ENCODE peak calls at places on chromosome 17, in nine cellular contexts. O, E, F, W, X, U, N, Y and C are unnamed samples.

GRCh38 chr17:49817993-49818392 is 29.5 kb downstream of the KAT7 start:
- DNase-seq in O (no peak), E (no peak), F (no peak), W (no peak), X (no peak), U (no peak), N (no peak), Y (peak; percentile 80), C (no peak)

GRCh38 chr17:80453126-80453979 is 23.1 kb downstream of the NPTX1 start:
- DNase-seq in O (no peak), E (no peak), F (no peak), W (peak; percentile 31), X (no peak), U (no peak), N (no peak), Y (no peak), C (no peak)

GRCh38 chr17:77349976-77350830 is 209.4 kb downstream of the SEC14L1 start:
- DNase-seq in O (no peak), E (no peak), F (no peak), W (peak; percentile 83), X (no peak), U (no peak), N (no peak), Y (no peak), C (no peak)

GRCh38 chr17:71486171-71486740 is 634.6 kb upstream of the SOX9 start:
- DNase-seq in O (no peak), E (no peak), F (no peak), W (peak; percentile 64), X (no peak), U (no peak), N (no peak), Y (no peak), C (no peak)

GRCh38 chr17:1785925-1786324 is 24.1 kb downstream of the SERPINF1 start:
- DNase-seq in O (no peak), E (no peak), F (no peak), W (no peak), X (no peak), U (peak; percentile 44), N (no peak), Y (no peak), C (no peak)

GRCh38 chr17:62869885-62870580 is 61.9 kb upstream of the MARCHF10 start:
- DNase-seq in O (no peak), E (no peak), F (no peak), W (peak; percentile 76), X (peak; percentile 50), U (no peak), N (peak; percentile 93), Y (no peak), C (peak; percentile 15)

GRCh38 chr17:45136846-45137560 is 1.5 kb downstream of the ACBD4 start:
- DNase-seq in O (no peak), E (no peak), F (no peak), W (no peak), X (no peak), U (peak; percentile 44), N (no peak), Y (no peak), C (no peak)

GRCh38 chr17:19262650-19263620 is 25.8 kb downstream of the EPN2 start:
- DNase-seq in O (no peak), E (no peak), F (no peak), W (peak; percentile 54), X (peak; percentile 69), U (no peak), N (no peak), Y (no peak), C (no peak)

GRCh38 chr17:6639651-6640535 is 618 bp downstream of the KIAA0753 start:
- DNase-seq in O (no peak), E (peak; percentile 23), F (no peak), W (peak; percentile 48), X (no peak), U (peak; percentile 62), N (no peak), Y (no peak), C (peak; percentile 44)

GRCh38 chr17:78923660-78924453 is 1.3 kb downstream of the TIMP2 start:
- DNase-seq in O (no peak), E (peak; percentile 92), F (no peak), W (no peak), X (peak; percentile 64), U (peak; percentile 70), N (no peak), Y (peak; percentile 51), C (peak; percentile 78)

GRCh38 chr17:68305132-68305531 is 13.8 kb downstream of the ARSG start:
- DNase-seq in O (no peak), E (no peak), F (no peak), W (no peak), X (no peak), U (no peak), N (no peak), Y (no peak), C (no peak)

GRCh38 chr17:13337864-13338371 is 263.8 kb downstream of the HS3ST3A1 start:
- DNase-seq in O (no peak), E (peak; percentile 1), F (no peak), W (peak; percentile 73), X (no peak), U (no peak), N (no peak), Y (peak; percentile 25), C (peak; percentile 72)

GRCh38 chr17:65457635-65458257 is 103.7 kb downstream of the AXIN2 start:
- DNase-seq in O (no peak), E (no peak), F (no peak), W (no peak), X (no peak), U (no peak), N (no peak), Y (no peak), C (peak; percentile 84)

GRCh38 chr17:8700546-8700945 is 44.1 kb downstream of the CCDC42 start:
- DNase-seq in O (no peak), E (no peak), F (no peak), W (no peak), X (no peak), U (no peak), N (no peak), Y (no peak), C (no peak)

GRCh38 chr17:9669551-9670008 is 24.3 kb downstream of the USP43 start:
- DNase-seq in O (no peak), E (no peak), F (no peak), W (no peak), X (no peak), U (no peak), N (no peak), Y (no peak), C (no peak)

GRCh38 chr17:50817142-50817751 is 18.1 kb upstream of the WFIKKN2 start:
- DNase-seq in O (peak; percentile 46), E (peak; percentile 76), F (no peak), W (no peak), X (no peak), U (peak; percentile 82), N (no peak), Y (peak; percentile 53), C (no peak)

GRCh38 chr17:75856062-75856681 is 1.0 kb upstream of the WBP2 start:
- DNase-seq in O (no peak), E (peak; percentile 25), F (peak; percentile 18), W (no peak), X (no peak), U (no peak), N (no peak), Y (no peak), C (peak; percentile 62)

GRCh38 chr17:82681547-82681946 is 17.0 kb downstream of the RAB40B start:
- DNase-seq in O (no peak), E (no peak), F (no peak), W (no peak), X (no peak), U (no peak), N (no peak), Y (no peak), C (no peak)

GRCh38 chr17:38660097-38661026 is 14.4 kb downstream of the EPOP start:
- DNase-seq in O (no peak), E (no peak), F (no peak), W (peak; percentile 8), X (peak; percentile 28), U (peak; percentile 18), N (no peak), Y (no peak), C (no peak)

GRCh38 chr17:36923814-36924221 is 13.5 kb upstream of the LHX1 start:
- DNase-seq in O (no peak), E (peak; percentile 85), F (no peak), W (no peak), X (no peak), U (no peak), N (no peak), Y (no peak), C (no peak)

GRCh38 chr17:11943759-11944347 is 53.4 kb downstream of the ZNF18 start:
- DNase-seq in O (no peak), E (no peak), F (no peak), W (no peak), X (no peak), U (no peak), N (no peak), Y (no peak), C (no peak)

GRCh38 chr17:76478730-76479514 is 11.5 kb downstream of the AANAT start:
- DNase-seq in O (no peak), E (no peak), F (no peak), W (no peak), X (no peak), U (no peak), N (no peak), Y (no peak), C (no peak)

GRCh38 chr17:58756246-58757161 is 850 bp downstream of the PPM1E start:
- DNase-seq in O (no peak), E (no peak), F (no peak), W (no peak), X (peak; percentile 15), U (peak; percentile 34), N (no peak), Y (peak; percentile 6), C (no peak)

GRCh38 chr17:78935419-78936323 is 10.5 kb upstream of the TIMP2 start:
- DNase-seq in O (no peak), E (no peak), F (no peak), W (peak; percentile 97), X (no peak), U (peak; percentile 89), N (no peak), Y (no peak), C (no peak)

GRCh38 chr17:78534492-78535284 is 42.5 kb downstream of the DNAH17 start:
- DNase-seq in O (no peak), E (no peak), F (no peak), W (no peak), X (no peak), U (no peak), N (no peak), Y (no peak), C (no peak)

GRCh38 chr17:68771867-68772515 is 170.8 kb upstream of the FAM20A start:
- DNase-seq in O (no peak), E (peak; percentile 21), F (peak; percentile 51), W (peak; percentile 85), X (no peak), U (no peak), N (no peak), Y (no peak), C (peak; percentile 58)

GRCh38 chr17:50370052-50370451 is 2.9 kb downstream of the MRPL27 start:
- DNase-seq in O (no peak), E (no peak), F (no peak), W (no peak), X (no peak), U (peak; percentile 18), N (no peak), Y (no peak), C (no peak)

GRCh38 chr17:7572338-7572587 is 7.2 kb upstream of the CD68 start:
- DNase-seq in O (no peak), E (no peak), F (no peak), W (no peak), X (peak; percentile 99), U (no peak), N (no peak), Y (no peak), C (no peak)

GRCh38 chr17:82013341-82013740 is 9.3 kb downstream of the CENPX start:
- DNase-seq in O (no peak), E (no peak), F (no peak), W (no peak), X (no peak), U (no peak), N (no peak), Y (no peak), C (peak; percentile 46)

GRCh38 chr17:28154242-28154641 is 111.8 kb downstream of the NLK start:
- DNase-seq in O (no peak), E (no peak), F (no peak), W (no peak), X (no peak), U (no peak), N (no peak), Y (no peak), C (no peak)

GRCh38 chr17:51745993-51746392 is 412.5 kb downstream of the CA10 start:
- DNase-seq in O (no peak), E (no peak), F (no peak), W (no peak), X (peak; percentile 29), U (no peak), N (no peak), Y (no peak), C (no peak)